ENCODE peak calls at places on chromosome X, in seven cellular contexts. One of them, this sample, is unnamed.

GRCh38 chrX:1542994-1543725 is 6.2 kb upstream of the P2RY8 start:
- DNase-seq in globus pallidus: no peak
- DNase-seq in memory B cell: no peak
- DNase-seq in stimulated activated CD4-positive, alpha-beta T cell treated with anti-CD3 and anti-CD28 coated beads, Interleukin-2, amount 100 ng/mL, for 48 hours: no peak
- DNase-seq in cardiac fibroblast: no peak
- DNase-seq in iPS DF 19.7: no peak
- DNase-seq in activated naive CD8-positive, alpha-beta T cell treated with anti-CD3 and anti-CD28 coated beads for 36 hours: no peak
- DNase-seq in this sample: no peak

GRCh38 chrX:97039363-97040029 is 155.8 kb downstream of the RPA4 start:
- DNase-seq in cardiac fibroblast: peak; percentile 83
- DNase-seq in activated naive CD8-positive, alpha-beta T cell treated with anti-CD3 and anti-CD28 coated beads for 36 hours: no peak
- DNase-seq in globus pallidus: no peak
- DNase-seq in iPS DF 19.7: no peak
- DNase-seq in memory B cell: no peak
- DNase-seq in stimulated activated CD4-positive, alpha-beta T cell treated with anti-CD3 and anti-CD28 coated beads, Interleukin-2, amount 100 ng/mL, for 48 hours: peak; percentile 3
- DNase-seq in this sample: no peak

GRCh38 chrX:150465856-150466775 is 102.3 kb upstream of the MTM1 start:
- DNase-seq in activated naive CD8-positive, alpha-beta T cell treated with anti-CD3 and anti-CD28 coated beads for 36 hours: no peak
- DNase-seq in memory B cell: no peak
- DNase-seq in cardiac fibroblast: no peak
- DNase-seq in stimulated activated CD4-positive, alpha-beta T cell treated with anti-CD3 and anti-CD28 coated beads, Interleukin-2, amount 100 ng/mL, for 48 hours: no peak
- DNase-seq in iPS DF 19.7: no peak
- DNase-seq in globus pallidus: peak; percentile 47
- DNase-seq in this sample: no peak

GRCh38 chrX:66680451-66680850 is 41.6 kb upstream of the EDA2R start:
- DNase-seq in memory B cell: no peak
- DNase-seq in iPS DF 19.7: no peak
- DNase-seq in globus pallidus: no peak
- DNase-seq in activated naive CD8-positive, alpha-beta T cell treated with anti-CD3 and anti-CD28 coated beads for 36 hours: no peak
- DNase-seq in cardiac fibroblast: peak; percentile 1
- DNase-seq in stimulated activated CD4-positive, alpha-beta T cell treated with anti-CD3 and anti-CD28 coated beads, Interleukin-2, amount 100 ng/mL, for 48 hours: no peak
- DNase-seq in this sample: no peak

GRCh38 chrX:139304471-139304870 is 226.1 kb upstream of the F9 start:
- DNase-seq in iPS DF 19.7: no peak
- DNase-seq in memory B cell: no peak
- DNase-seq in activated naive CD8-positive, alpha-beta T cell treated with anti-CD3 and anti-CD28 coated beads for 36 hours: no peak
- DNase-seq in stimulated activated CD4-positive, alpha-beta T cell treated with anti-CD3 and anti-CD28 coated beads, Interleukin-2, amount 100 ng/mL, for 48 hours: no peak
- DNase-seq in globus pallidus: no peak
- DNase-seq in cardiac fibroblast: no peak
- DNase-seq in this sample: no peak

GRCh38 chrX:38437093-38437492 is 84.7 kb downstream of the OTC start:
- DNase-seq in iPS DF 19.7: no peak
- DNase-seq in globus pallidus: no peak
- DNase-seq in cardiac fibroblast: no peak
- DNase-seq in activated naive CD8-positive, alpha-beta T cell treated with anti-CD3 and anti-CD28 coated beads for 36 hours: no peak
- DNase-seq in stimulated activated CD4-positive, alpha-beta T cell treated with anti-CD3 and anti-CD28 coated beads, Interleukin-2, amount 100 ng/mL, for 48 hours: no peak
- DNase-seq in memory B cell: no peak
- DNase-seq in this sample: no peak

GRCh38 chrX:152601848-152602616 is 35.7 kb upstream of the GABRQ start:
- DNase-seq in cardiac fibroblast: no peak
- DNase-seq in globus pallidus: no peak
- DNase-seq in memory B cell: no peak
- DNase-seq in iPS DF 19.7: peak; percentile 7
- DNase-seq in activated naive CD8-positive, alpha-beta T cell treated with anti-CD3 and anti-CD28 coated beads for 36 hours: no peak
- DNase-seq in stimulated activated CD4-positive, alpha-beta T cell treated with anti-CD3 and anti-CD28 coated beads, Interleukin-2, amount 100 ng/mL, for 48 hours: peak; percentile 2
- DNase-seq in this sample: no peak

GRCh38 chrX:21975827-21976226 is 35.3 kb downstream of the SMS start:
- DNase-seq in memory B cell: no peak
- DNase-seq in iPS DF 19.7: no peak
- DNase-seq in globus pallidus: no peak
- DNase-seq in cardiac fibroblast: peak; percentile 75
- DNase-seq in activated naive CD8-positive, alpha-beta T cell treated with anti-CD3 and anti-CD28 coated beads for 36 hours: no peak
- DNase-seq in stimulated activated CD4-positive, alpha-beta T cell treated with anti-CD3 and anti-CD28 coated beads, Interleukin-2, amount 100 ng/mL, for 48 hours: no peak
- DNase-seq in this sample: no peak

GRCh38 chrX:37542791-37543190 is 28.7 kb upstream of the LANCL3 start:
- DNase-seq in cardiac fibroblast: no peak
- DNase-seq in iPS DF 19.7: no peak
- DNase-seq in globus pallidus: no peak
- DNase-seq in activated naive CD8-positive, alpha-beta T cell treated with anti-CD3 and anti-CD28 coated beads for 36 hours: no peak
- DNase-seq in memory B cell: no peak
- DNase-seq in stimulated activated CD4-positive, alpha-beta T cell treated with anti-CD3 and anti-CD28 coated beads, Interleukin-2, amount 100 ng/mL, for 48 hours: no peak
- DNase-seq in this sample: no peak

GRCh38 chrX:128807367-128807766 is 715.9 kb downstream of the SMARCA1 start:
- DNase-seq in globus pallidus: no peak
- DNase-seq in cardiac fibroblast: no peak
- DNase-seq in iPS DF 19.7: no peak
- DNase-seq in activated naive CD8-positive, alpha-beta T cell treated with anti-CD3 and anti-CD28 coated beads for 36 hours: no peak
- DNase-seq in memory B cell: no peak
- DNase-seq in stimulated activated CD4-positive, alpha-beta T cell treated with anti-CD3 and anti-CD28 coated beads, Interleukin-2, amount 100 ng/mL, for 48 hours: no peak
- DNase-seq in this sample: no peak

GRCh38 chrX:37986893-37987292 is 19.5 kb upstream of the SYTL5 start:
- DNase-seq in cardiac fibroblast: peak; percentile 55
- DNase-seq in stimulated activated CD4-positive, alpha-beta T cell treated with anti-CD3 and anti-CD28 coated beads, Interleukin-2, amount 100 ng/mL, for 48 hours: no peak
- DNase-seq in iPS DF 19.7: no peak
- DNase-seq in memory B cell: no peak
- DNase-seq in activated naive CD8-positive, alpha-beta T cell treated with anti-CD3 and anti-CD28 coated beads for 36 hours: no peak
- DNase-seq in globus pallidus: no peak
- DNase-seq in this sample: no peak

GRCh38 chrX:109842611-109843010 is 109.6 kb upstream of the ACSL4 start:
- DNase-seq in activated naive CD8-positive, alpha-beta T cell treated with anti-CD3 and anti-CD28 coated beads for 36 hours: no peak
- DNase-seq in iPS DF 19.7: no peak
- DNase-seq in cardiac fibroblast: no peak
- DNase-seq in stimulated activated CD4-positive, alpha-beta T cell treated with anti-CD3 and anti-CD28 coated beads, Interleukin-2, amount 100 ng/mL, for 48 hours: no peak
- DNase-seq in memory B cell: no peak
- DNase-seq in globus pallidus: no peak
- DNase-seq in this sample: no peak

GRCh38 chrX:39414290-39414847 is 613.1 kb downstream of the MID1IP1 start:
- DNase-seq in activated naive CD8-positive, alpha-beta T cell treated with anti-CD3 and anti-CD28 coated beads for 36 hours: no peak
- DNase-seq in cardiac fibroblast: no peak
- DNase-seq in memory B cell: no peak
- DNase-seq in stimulated activated CD4-positive, alpha-beta T cell treated with anti-CD3 and anti-CD28 coated beads, Interleukin-2, amount 100 ng/mL, for 48 hours: no peak
- DNase-seq in globus pallidus: no peak
- DNase-seq in iPS DF 19.7: no peak
- DNase-seq in this sample: no peak

GRCh38 chrX:3788494-3789233 is 75.2 kb upstream of the PRKX start:
- DNase-seq in activated naive CD8-positive, alpha-beta T cell treated with anti-CD3 and anti-CD28 coated beads for 36 hours: no peak
- DNase-seq in iPS DF 19.7: no peak
- DNase-seq in globus pallidus: no peak
- DNase-seq in stimulated activated CD4-positive, alpha-beta T cell treated with anti-CD3 and anti-CD28 coated beads, Interleukin-2, amount 100 ng/mL, for 48 hours: no peak
- DNase-seq in cardiac fibroblast: no peak
- DNase-seq in memory B cell: no peak
- DNase-seq in this sample: no peak

GRCh38 chrX:41291309-41291708 is 42.7 kb upstream of the DDX3X start:
- DNase-seq in globus pallidus: no peak
- DNase-seq in stimulated activated CD4-positive, alpha-beta T cell treated with anti-CD3 and anti-CD28 coated beads, Interleukin-2, amount 100 ng/mL, for 48 hours: no peak
- DNase-seq in cardiac fibroblast: no peak
- DNase-seq in iPS DF 19.7: peak; percentile 68
- DNase-seq in memory B cell: no peak
- DNase-seq in activated naive CD8-positive, alpha-beta T cell treated with anti-CD3 and anti-CD28 coated beads for 36 hours: no peak
- DNase-seq in this sample: no peak

GRCh38 chrX:11458175-11458574 is 165.0 kb downstream of the AMELX start:
- DNase-seq in memory B cell: no peak
- DNase-seq in iPS DF 19.7: no peak
- DNase-seq in activated naive CD8-positive, alpha-beta T cell treated with anti-CD3 and anti-CD28 coated beads for 36 hours: no peak
- DNase-seq in cardiac fibroblast: peak; percentile 60
- DNase-seq in globus pallidus: no peak
- DNase-seq in stimulated activated CD4-positive, alpha-beta T cell treated with anti-CD3 and anti-CD28 coated beads, Interleukin-2, amount 100 ng/mL, for 48 hours: no peak
- DNase-seq in this sample: no peak

GRCh38 chrX:47854474-47854873 is 17.8 kb downstream of the ZNF81 start:
- DNase-seq in activated naive CD8-positive, alpha-beta T cell treated with anti-CD3 and anti-CD28 coated beads for 36 hours: no peak
- DNase-seq in memory B cell: no peak
- DNase-seq in stimulated activated CD4-positive, alpha-beta T cell treated with anti-CD3 and anti-CD28 coated beads, Interleukin-2, amount 100 ng/mL, for 48 hours: no peak
- DNase-seq in globus pallidus: peak; percentile 26
- DNase-seq in cardiac fibroblast: peak; percentile 54
- DNase-seq in iPS DF 19.7: no peak
- DNase-seq in this sample: no peak

GRCh38 chrX:39480966-39481365 is 616.8 kb downstream of the BCOR start:
- DNase-seq in activated naive CD8-positive, alpha-beta T cell treated with anti-CD3 and anti-CD28 coated beads for 36 hours: no peak
- DNase-seq in globus pallidus: no peak
- DNase-seq in cardiac fibroblast: no peak
- DNase-seq in memory B cell: no peak
- DNase-seq in stimulated activated CD4-positive, alpha-beta T cell treated with anti-CD3 and anti-CD28 coated beads, Interleukin-2, amount 100 ng/mL, for 48 hours: no peak
- DNase-seq in iPS DF 19.7: no peak
- DNase-seq in this sample: no peak

GRCh38 chrX:146243071-146243470 is 425.4 kb downstream of the SLITRK2 start:
- DNase-seq in stimulated activated CD4-positive, alpha-beta T cell treated with anti-CD3 and anti-CD28 coated beads, Interleukin-2, amount 100 ng/mL, for 48 hours: no peak
- DNase-seq in activated naive CD8-positive, alpha-beta T cell treated with anti-CD3 and anti-CD28 coated beads for 36 hours: no peak
- DNase-seq in globus pallidus: no peak
- DNase-seq in memory B cell: no peak
- DNase-seq in iPS DF 19.7: no peak
- DNase-seq in cardiac fibroblast: no peak
- DNase-seq in this sample: no peak

GRCh38 chrX:15744181-15744867 is 6.3 kb downstream of the CA5B start:
- DNase-seq in memory B cell: no peak
- DNase-seq in iPS DF 19.7: no peak
- DNase-seq in cardiac fibroblast: peak; percentile 27
- DNase-seq in activated naive CD8-positive, alpha-beta T cell treated with anti-CD3 and anti-CD28 coated beads for 36 hours: no peak
- DNase-seq in globus pallidus: no peak
- DNase-seq in stimulated activated CD4-positive, alpha-beta T cell treated with anti-CD3 and anti-CD28 coated beads, Interleukin-2, amount 100 ng/mL, for 48 hours: no peak
- DNase-seq in this sample: no peak

GRCh38 chrX:19448077-19448476 is 67.2 kb downstream of the MAP3K15 start:
- DNase-seq in stimulated activated CD4-positive, alpha-beta T cell treated with anti-CD3 and anti-CD28 coated beads, Interleukin-2, amount 100 ng/mL, for 48 hours: no peak
- DNase-seq in iPS DF 19.7: no peak
- DNase-seq in cardiac fibroblast: no peak
- DNase-seq in activated naive CD8-positive, alpha-beta T cell treated with anti-CD3 and anti-CD28 coated beads for 36 hours: no peak
- DNase-seq in memory B cell: no peak
- DNase-seq in globus pallidus: no peak
- DNase-seq in this sample: no peak

GRCh38 chrX:131783555-131784338 is 239.4 kb upstream of the STK26 start:
- DNase-seq in stimulated activated CD4-positive, alpha-beta T cell treated with anti-CD3 and anti-CD28 coated beads, Interleukin-2, amount 100 ng/mL, for 48 hours: peak; percentile 70
- DNase-seq in globus pallidus: no peak
- DNase-seq in activated naive CD8-positive, alpha-beta T cell treated with anti-CD3 and anti-CD28 coated beads for 36 hours: no peak
- DNase-seq in memory B cell: no peak
- DNase-seq in cardiac fibroblast: no peak
- DNase-seq in iPS DF 19.7: no peak
- DNase-seq in this sample: peak; percentile 92

GRCh38 chrX:53330331-53330730 is 48.9 kb upstream of the IQSEC2 start:
- DNase-seq in memory B cell: no peak
- DNase-seq in activated naive CD8-positive, alpha-beta T cell treated with anti-CD3 and anti-CD28 coated beads for 36 hours: no peak
- DNase-seq in stimulated activated CD4-positive, alpha-beta T cell treated with anti-CD3 and anti-CD28 coated beads, Interleukin-2, amount 100 ng/mL, for 48 hours: no peak
- DNase-seq in iPS DF 19.7: no peak
- DNase-seq in globus pallidus: peak; percentile 66
- DNase-seq in cardiac fibroblast: no peak
- DNase-seq in this sample: no peak

GRCh38 chrX:109749207-109749606 is 16.1 kb upstream of the ACSL4 start:
- DNase-seq in activated naive CD8-positive, alpha-beta T cell treated with anti-CD3 and anti-CD28 coated beads for 36 hours: no peak
- DNase-seq in memory B cell: no peak
- DNase-seq in globus pallidus: no peak
- DNase-seq in stimulated activated CD4-positive, alpha-beta T cell treated with anti-CD3 and anti-CD28 coated beads, Interleukin-2, amount 100 ng/mL, for 48 hours: no peak
- DNase-seq in iPS DF 19.7: no peak
- DNase-seq in cardiac fibroblast: no peak
- DNase-seq in this sample: no peak